ENCODE peak calls at places on chromosomes 13 and 19, in six cellular contexts. One of them, this sample, is unnamed.

GRCh38 chr19:46620267-46620666 is 4.6 kb downstream of the PTGIR start:
- DNase-seq in neural progenitor cell: no peak
- DNase-seq in uterus: no peak
- DNase-seq in breast epithelium: no peak
- DNase-seq in GM13977: no peak
- DNase-seq in stomach: no peak
- DNase-seq in this sample: no peak

GRCh38 chr13:76189882-76190519 is 553.9 kb downstream of the LMO7 start:
- DNase-seq in neural progenitor cell: no peak
- DNase-seq in uterus: no peak
- DNase-seq in breast epithelium: no peak
- DNase-seq in GM13977: no peak
- DNase-seq in stomach: no peak
- DNase-seq in this sample: no peak

GRCh38 chr13:107964356-107964755 is 251.0 kb downstream of the LIG4 start:
- DNase-seq in neural progenitor cell: no peak
- DNase-seq in uterus: no peak
- DNase-seq in breast epithelium: no peak
- DNase-seq in GM13977: no peak
- DNase-seq in stomach: no peak
- DNase-seq in this sample: no peak

GRCh38 chr13:76745246-76746200 is 140.7 kb downstream of the KCTD12 start:
- DNase-seq in neural progenitor cell: no peak
- DNase-seq in uterus: no peak
- DNase-seq in breast epithelium: no peak
- DNase-seq in GM13977: peak; percentile 25
- DNase-seq in stomach: no peak
- DNase-seq in this sample: peak; percentile 35

GRCh38 chr19:834216-834615 is 6.6 kb downstream of the AZU1 start:
- DNase-seq in neural progenitor cell: no peak
- DNase-seq in uterus: no peak
- DNase-seq in breast epithelium: no peak
- DNase-seq in GM13977: no peak
- DNase-seq in stomach: no peak
- DNase-seq in this sample: no peak

GRCh38 chr13:29702912-29703351 is 107.4 kb upstream of the SLC7A1 start:
- DNase-seq in neural progenitor cell: no peak
- DNase-seq in uterus: peak; percentile 46
- DNase-seq in breast epithelium: no peak
- DNase-seq in GM13977: no peak
- DNase-seq in stomach: no peak
- DNase-seq in this sample: no peak

GRCh38 chr13:27953671-27954405 is 15.3 kb downstream of the CDX2 start:
- DNase-seq in neural progenitor cell: peak; percentile 95
- DNase-seq in uterus: peak; percentile 23
- DNase-seq in breast epithelium: no peak
- DNase-seq in GM13977: peak; percentile 92
- DNase-seq in stomach: peak; percentile 88
- DNase-seq in this sample: peak; percentile 92

GRCh38 chr13:40550130-40550529 is 116.3 kb downstream of the FOXO1 start:
- DNase-seq in neural progenitor cell: no peak
- DNase-seq in uterus: no peak
- DNase-seq in breast epithelium: no peak
- DNase-seq in GM13977: no peak
- DNase-seq in stomach: no peak
- DNase-seq in this sample: no peak

GRCh38 chr19:41521860-41522555 is 54.0 kb upstream of the CEACAM21 start:
- DNase-seq in neural progenitor cell: peak; percentile 17
- DNase-seq in uterus: no peak
- DNase-seq in breast epithelium: no peak
- DNase-seq in GM13977: peak; percentile 33
- DNase-seq in stomach: no peak
- DNase-seq in this sample: peak; percentile 46

GRCh38 chr19:49224856-49225255 is 67.3 kb downstream of the TRPM4 start:
- DNase-seq in neural progenitor cell: peak; percentile 74
- DNase-seq in uterus: no peak
- DNase-seq in breast epithelium: no peak
- DNase-seq in GM13977: no peak
- DNase-seq in stomach: peak; percentile 71
- DNase-seq in this sample: no peak

GRCh38 chr13:97855570-97855970 is 97.9 kb upstream of the IPO5 start:
- DNase-seq in neural progenitor cell: peak; percentile 88
- DNase-seq in uterus: peak; percentile 36
- DNase-seq in breast epithelium: no peak
- DNase-seq in GM13977: peak; percentile 46
- DNase-seq in stomach: no peak
- DNase-seq in this sample: peak; percentile 47

GRCh38 chr19:44552324-44552723 is 22.8 kb upstream of the CEACAM20 start:
- DNase-seq in neural progenitor cell: peak; percentile 70
- DNase-seq in uterus: no peak
- DNase-seq in breast epithelium: no peak
- DNase-seq in GM13977: peak; percentile 24
- DNase-seq in stomach: no peak
- DNase-seq in this sample: peak; percentile 33

GRCh38 chr13:75947448-75947847 is 311.3 kb downstream of the LMO7 start:
- DNase-seq in neural progenitor cell: no peak
- DNase-seq in uterus: no peak
- DNase-seq in breast epithelium: no peak
- DNase-seq in GM13977: no peak
- DNase-seq in stomach: no peak
- DNase-seq in this sample: no peak

GRCh38 chr19:5831152-5831551 is 8.3 kb downstream of the FUT6 start:
- DNase-seq in neural progenitor cell: no peak
- DNase-seq in uterus: no peak
- DNase-seq in breast epithelium: no peak
- DNase-seq in GM13977: no peak
- DNase-seq in stomach: no peak
- DNase-seq in this sample: no peak

GRCh38 chr13:50697746-50698526 is 145.6 kb downstream of the DLEU7 start:
- DNase-seq in neural progenitor cell: no peak
- DNase-seq in uterus: no peak
- DNase-seq in breast epithelium: no peak
- DNase-seq in GM13977: no peak
- DNase-seq in stomach: no peak
- DNase-seq in this sample: no peak

GRCh38 chr19:7562646-7563393 is 27.3 kb downstream of the PNPLA6 start:
- DNase-seq in neural progenitor cell: peak; percentile 50
- DNase-seq in uterus: no peak
- DNase-seq in breast epithelium: no peak
- DNase-seq in GM13977: peak; percentile 20
- DNase-seq in stomach: no peak
- DNase-seq in this sample: no peak

GRCh38 chr19:57233207-57233606 is 2.4 kb downstream of the AURKC start:
- DNase-seq in neural progenitor cell: no peak
- DNase-seq in uterus: no peak
- DNase-seq in breast epithelium: no peak
- DNase-seq in GM13977: no peak
- DNase-seq in stomach: no peak
- DNase-seq in this sample: no peak

GRCh38 chr19:1690570-1691307 is 38.3 kb upstream of the TCF3 start:
- DNase-seq in neural progenitor cell: peak; percentile 83
- DNase-seq in uterus: no peak
- DNase-seq in breast epithelium: no peak
- DNase-seq in GM13977: peak; percentile 85
- DNase-seq in stomach: peak; percentile 59
- DNase-seq in this sample: peak; percentile 81

GRCh38 chr19:10069046-10069445 is 17.1 kb upstream of the SHFL start:
- DNase-seq in neural progenitor cell: no peak
- DNase-seq in uterus: no peak
- DNase-seq in breast epithelium: no peak
- DNase-seq in GM13977: no peak
- DNase-seq in stomach: no peak
- DNase-seq in this sample: no peak

GRCh38 chr13:101150998-101151397 is 265.3 kb downstream of the NALCN start:
- DNase-seq in neural progenitor cell: peak; percentile 45
- DNase-seq in uterus: no peak
- DNase-seq in breast epithelium: no peak
- DNase-seq in GM13977: no peak
- DNase-seq in stomach: no peak
- DNase-seq in this sample: no peak

GRCh38 chr13:111399776-111400505 is 79.5 kb downstream of the TEX29 start:
- DNase-seq in neural progenitor cell: no peak
- DNase-seq in uterus: no peak
- DNase-seq in breast epithelium: no peak
- DNase-seq in GM13977: no peak
- DNase-seq in stomach: peak; percentile 21
- DNase-seq in this sample: no peak

GRCh38 chr19:858868-859843 is at the start of gene CFD:
- DNase-seq in neural progenitor cell: no peak
- DNase-seq in uterus: no peak
- DNase-seq in breast epithelium: no peak
- DNase-seq in GM13977: no peak
- DNase-seq in stomach: peak; percentile 38
- DNase-seq in this sample: no peak

DNA sequence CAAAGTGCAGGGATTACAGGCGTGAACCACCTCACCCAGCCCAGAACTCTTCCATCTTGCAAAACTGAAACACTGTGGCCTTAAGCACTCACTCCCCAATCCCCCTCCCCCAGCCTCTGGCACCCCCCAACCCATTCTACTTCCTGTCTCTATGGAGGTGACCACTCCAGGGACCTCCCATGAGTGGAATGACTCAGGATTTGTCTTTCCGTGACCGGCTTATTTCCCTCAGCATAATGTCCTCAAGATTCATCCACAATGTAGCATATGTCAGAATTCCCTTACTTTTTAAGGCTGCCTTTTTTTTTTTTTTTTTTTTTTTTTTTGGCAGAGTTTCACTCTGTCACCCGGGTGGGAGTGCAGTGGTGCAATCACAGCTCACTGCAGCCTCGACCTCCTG is 3.6 kb upstream of the F2RL3 start:
- DNase-seq in neural progenitor cell: no peak
- DNase-seq in uterus: no peak
- DNase-seq in breast epithelium: no peak
- DNase-seq in GM13977: no peak
- DNase-seq in stomach: no peak
- DNase-seq in this sample: no peak
- TF ChIP-seq CTCF in neural progenitor cell: no peak
- TF ChIP-seq CTCF in uterus: no peak
- TF ChIP-seq CTCF in breast epithelium: no peak
- TF ChIP-seq CTCF in GM13977: no peak
- TF ChIP-seq CTCF in stomach: no peak
- TF ChIP-seq CTCF in this sample: no peak

DNA sequence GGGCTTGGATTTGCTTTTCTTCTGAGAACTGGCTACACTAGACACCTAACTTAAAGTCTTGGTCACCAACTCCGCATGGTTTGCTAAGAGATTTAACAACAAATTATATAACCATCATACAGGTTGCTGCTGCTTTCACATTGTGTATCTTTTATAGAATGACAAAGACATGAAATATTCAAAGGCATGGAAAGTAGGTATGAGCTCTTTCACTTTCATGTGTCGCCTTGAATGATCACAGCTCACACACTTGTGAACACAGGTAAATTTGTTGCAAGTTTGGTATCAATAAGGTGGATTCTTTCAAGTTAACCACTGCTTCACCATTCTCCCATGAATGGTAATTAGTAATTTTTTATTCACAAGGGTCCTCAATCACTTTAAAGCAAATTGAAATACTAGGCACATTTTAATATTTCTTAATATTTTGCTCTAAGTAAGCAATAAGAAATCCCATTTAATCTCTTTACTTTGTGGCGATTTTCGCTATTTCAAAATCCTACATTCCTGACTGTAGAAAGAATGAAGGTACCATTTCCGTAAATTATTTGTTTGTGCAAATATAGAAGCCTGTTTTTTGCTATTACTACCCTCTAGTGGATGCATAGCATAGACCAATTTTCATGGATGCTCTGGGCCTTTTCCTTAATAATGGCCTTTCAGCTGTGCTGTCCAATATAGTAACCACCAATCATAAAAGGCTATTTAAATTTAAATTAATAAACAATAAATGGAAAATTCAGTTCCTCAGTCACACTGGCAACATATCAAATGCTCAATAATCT is 45.5 kb upstream of the FREM2 start:
- DNase-seq in neural progenitor cell: no peak
- DNase-seq in uterus: no peak
- DNase-seq in breast epithelium: no peak
- DNase-seq in GM13977: no peak
- DNase-seq in stomach: no peak
- DNase-seq in this sample: no peak
- TF ChIP-seq CTCF in neural progenitor cell: peak; percentile 31
- TF ChIP-seq CTCF in uterus: no peak
- TF ChIP-seq CTCF in breast epithelium: no peak
- TF ChIP-seq CTCF in GM13977: no peak
- TF ChIP-seq CTCF in stomach: no peak
- TF ChIP-seq CTCF in this sample: no peak

DNA sequence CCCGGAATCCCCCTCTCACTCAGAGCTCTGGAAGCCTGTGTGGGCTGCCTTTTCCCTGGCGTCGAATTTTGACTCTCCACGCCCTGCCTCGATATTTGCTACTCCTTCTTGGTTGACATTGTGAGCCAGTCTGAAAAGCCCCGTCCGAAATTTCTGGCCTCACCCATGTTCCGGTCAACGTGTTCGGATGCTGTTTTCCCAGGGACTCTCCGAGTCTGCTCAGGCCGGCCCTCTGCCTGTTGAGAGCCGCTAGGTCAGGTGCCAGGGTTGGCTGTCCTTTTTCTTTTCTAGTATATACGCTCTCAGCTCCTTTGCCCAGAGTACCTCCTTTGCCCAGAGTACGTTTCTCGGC is 6.8 kb upstream of the DGKH start:
- DNase-seq in neural progenitor cell: peak; percentile 76
- DNase-seq in uterus: peak; percentile 64
- DNase-seq in breast epithelium: peak; percentile 56
- DNase-seq in GM13977: peak; percentile 69
- DNase-seq in stomach: peak; percentile 50
- DNase-seq in this sample: peak; percentile 71
- TF ChIP-seq CTCF in neural progenitor cell: peak; percentile 43
- TF ChIP-seq CTCF in uterus: peak; percentile 38
- TF ChIP-seq CTCF in breast epithelium: peak; percentile 42
- TF ChIP-seq CTCF in GM13977: peak; percentile 36
- TF ChIP-seq CTCF in stomach: peak; percentile 55
- TF ChIP-seq CTCF in this sample: no peak

DNA sequence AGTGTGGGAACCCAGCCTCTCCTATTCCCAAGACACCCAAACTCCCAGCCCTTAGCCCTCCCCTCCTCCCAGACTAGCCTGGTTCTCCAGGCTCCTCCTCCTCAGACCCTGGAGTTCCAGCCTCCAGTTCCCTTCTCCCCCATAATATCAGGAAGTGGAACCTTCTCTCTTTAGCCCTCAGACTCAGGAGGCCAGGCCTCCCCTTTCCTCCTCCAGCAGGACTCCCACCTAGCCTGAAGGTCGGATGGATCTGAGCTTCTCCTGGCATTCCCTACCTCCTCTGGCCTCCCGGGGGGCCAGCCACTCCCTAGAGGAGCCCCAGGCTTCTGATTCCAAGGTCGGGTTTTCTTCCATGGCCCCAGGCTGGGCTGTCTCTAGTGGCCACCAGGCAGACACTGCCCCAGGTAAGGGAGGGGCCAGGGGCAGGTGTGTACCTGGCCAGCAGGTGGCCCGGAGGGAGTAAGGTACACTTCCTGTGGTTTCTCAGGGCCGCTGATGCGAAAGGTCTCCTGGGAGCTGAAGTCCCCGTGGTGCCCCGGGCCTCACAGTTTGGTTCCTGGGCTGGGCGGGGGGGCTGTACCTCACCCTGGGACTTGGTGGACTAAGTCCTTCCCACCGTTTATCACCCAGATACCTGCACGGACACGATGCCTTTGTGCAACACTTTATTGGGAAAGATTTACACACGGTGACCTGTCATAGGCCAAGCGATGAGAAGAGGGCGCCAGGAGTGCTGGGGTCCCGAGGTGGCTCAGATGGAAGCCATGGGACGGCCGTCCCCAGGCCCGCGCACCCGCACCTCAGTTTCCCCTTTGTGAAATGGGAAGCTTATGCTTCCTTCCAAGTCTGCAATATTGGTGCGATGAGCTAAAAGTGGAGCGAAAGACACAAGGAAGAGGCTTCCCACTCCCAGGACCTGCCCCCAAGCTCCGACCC is at the start of gene TMC4:
- DNase-seq in neural progenitor cell: no peak
- DNase-seq in uterus: no peak
- DNase-seq in breast epithelium: no peak
- DNase-seq in GM13977: no peak
- DNase-seq in stomach: peak; percentile 88
- DNase-seq in this sample: no peak
- TF ChIP-seq CTCF in neural progenitor cell: no peak
- TF ChIP-seq CTCF in uterus: no peak
- TF ChIP-seq CTCF in breast epithelium: peak; percentile 66
- TF ChIP-seq CTCF in GM13977: peak; percentile 10
- TF ChIP-seq CTCF in stomach: no peak
- TF ChIP-seq CTCF in this sample: no peak